ENCODE peak calls at places on chromosomes 13 and 19, in nine cellular contexts. One of them, this sample, is unnamed.
A peak's percentile ranks its signal among the peaks of the same experiment; 100 is the strongest.

GRCh38 chr13:64158910-64159309 is 2743.3 kb upstream of the PCDH20 start:
- DNase-seq in heart right ventricle: no peak
- DNase-seq in breast epithelium: no peak
- DNase-seq in thoracic aorta: no peak
- DNase-seq in Peyer's patch: no peak
- DNase-seq in endodermal cell: no peak
- DNase-seq in CD8-positive, alpha-beta T cell: no peak
- DNase-seq in PC-3: peak; percentile 3
- DNase-seq in IMR-90: peak; percentile 41
- DNase-seq in this sample: no peak

GRCh38 chr19:12899891-12900518 is 9.0 kb downstream of the GCDH start:
- DNase-seq in heart right ventricle: no peak
- DNase-seq in breast epithelium: no peak
- DNase-seq in thoracic aorta: no peak
- DNase-seq in Peyer's patch: no peak
- DNase-seq in endodermal cell: no peak
- DNase-seq in CD8-positive, alpha-beta T cell: no peak
- DNase-seq in PC-3: no peak
- DNase-seq in IMR-90: no peak
- DNase-seq in this sample: no peak

GRCh38 chr13:31020996-31021395 is 88.5 kb downstream of the TEX26 start:
- DNase-seq in heart right ventricle: no peak
- DNase-seq in breast epithelium: no peak
- DNase-seq in thoracic aorta: no peak
- DNase-seq in Peyer's patch: no peak
- DNase-seq in endodermal cell: no peak
- DNase-seq in CD8-positive, alpha-beta T cell: no peak
- DNase-seq in PC-3: no peak
- DNase-seq in IMR-90: no peak
- DNase-seq in this sample: no peak

GRCh38 chr13:36345438-36346221 is 564 bp downstream of the SPART start:
- DNase-seq in heart right ventricle: peak; percentile 30
- DNase-seq in breast epithelium: no peak
- DNase-seq in thoracic aorta: peak; percentile 40
- DNase-seq in Peyer's patch: peak; percentile 42
- DNase-seq in endodermal cell: peak; percentile 91
- DNase-seq in CD8-positive, alpha-beta T cell: peak; percentile 16
- DNase-seq in PC-3: no peak
- DNase-seq in IMR-90: peak; percentile 92
- DNase-seq in this sample: peak; percentile 85

GRCh38 chr13:100125946-100126345 is 37.1 kb downstream of the PCCA start:
- DNase-seq in heart right ventricle: no peak
- DNase-seq in breast epithelium: no peak
- DNase-seq in thoracic aorta: no peak
- DNase-seq in Peyer's patch: no peak
- DNase-seq in endodermal cell: no peak
- DNase-seq in CD8-positive, alpha-beta T cell: no peak
- DNase-seq in PC-3: peak; percentile 36
- DNase-seq in IMR-90: no peak
- DNase-seq in this sample: no peak

GRCh38 chr19:28887920-28888618 is 324.9 kb downstream of the UQCRFS1 start:
- DNase-seq in heart right ventricle: peak; percentile 30
- DNase-seq in breast epithelium: no peak
- DNase-seq in thoracic aorta: no peak
- DNase-seq in Peyer's patch: no peak
- DNase-seq in endodermal cell: peak; percentile 80
- DNase-seq in CD8-positive, alpha-beta T cell: no peak
- DNase-seq in PC-3: no peak
- DNase-seq in IMR-90: no peak
- DNase-seq in this sample: no peak

GRCh38 chr13:36428083-36428482 is 4.2 kb upstream of the CCNA1 start:
- DNase-seq in heart right ventricle: no peak
- DNase-seq in breast epithelium: no peak
- DNase-seq in thoracic aorta: no peak
- DNase-seq in Peyer's patch: no peak
- DNase-seq in endodermal cell: no peak
- DNase-seq in CD8-positive, alpha-beta T cell: no peak
- DNase-seq in PC-3: peak; percentile 91
- DNase-seq in IMR-90: no peak
- DNase-seq in this sample: no peak

GRCh38 chr13:85582890-85583289 is 216.3 kb downstream of the SLITRK6 start:
- DNase-seq in heart right ventricle: no peak
- DNase-seq in breast epithelium: no peak
- DNase-seq in thoracic aorta: no peak
- DNase-seq in Peyer's patch: no peak
- DNase-seq in endodermal cell: no peak
- DNase-seq in CD8-positive, alpha-beta T cell: no peak
- DNase-seq in PC-3: peak; percentile 87
- DNase-seq in IMR-90: peak; percentile 28
- DNase-seq in this sample: no peak

GRCh38 chr13:30804474-30804873 is 69.1 kb downstream of the ALOX5AP start:
- DNase-seq in heart right ventricle: no peak
- DNase-seq in breast epithelium: no peak
- DNase-seq in thoracic aorta: no peak
- DNase-seq in Peyer's patch: no peak
- DNase-seq in endodermal cell: no peak
- DNase-seq in CD8-positive, alpha-beta T cell: no peak
- DNase-seq in PC-3: no peak
- DNase-seq in IMR-90: no peak
- DNase-seq in this sample: no peak

GRCh38 chr13:77470986-77471385 is 64.5 kb upstream of the SCEL start:
- DNase-seq in heart right ventricle: no peak
- DNase-seq in breast epithelium: no peak
- DNase-seq in thoracic aorta: no peak
- DNase-seq in Peyer's patch: no peak
- DNase-seq in endodermal cell: no peak
- DNase-seq in CD8-positive, alpha-beta T cell: no peak
- DNase-seq in PC-3: no peak
- DNase-seq in IMR-90: no peak
- DNase-seq in this sample: no peak

GRCh38 chr13:29956771-29957170 is 106.4 kb upstream of the UBL3 start:
- DNase-seq in heart right ventricle: no peak
- DNase-seq in breast epithelium: no peak
- DNase-seq in thoracic aorta: no peak
- DNase-seq in Peyer's patch: no peak
- DNase-seq in endodermal cell: no peak
- DNase-seq in CD8-positive, alpha-beta T cell: no peak
- DNase-seq in PC-3: no peak
- DNase-seq in IMR-90: no peak
- DNase-seq in this sample: no peak

GRCh38 chr19:18644144-18645034 is 7.6 kb downstream of the KLHL26 start:
- DNase-seq in heart right ventricle: no peak
- DNase-seq in breast epithelium: no peak
- DNase-seq in thoracic aorta: no peak
- DNase-seq in Peyer's patch: no peak
- DNase-seq in endodermal cell: no peak
- DNase-seq in CD8-positive, alpha-beta T cell: no peak
- DNase-seq in PC-3: no peak
- DNase-seq in IMR-90: no peak
- DNase-seq in this sample: peak; percentile 75

GRCh38 chr19:46441775-46442332 is 13.1 kb upstream of the PNMA8C start:
- DNase-seq in heart right ventricle: no peak
- DNase-seq in breast epithelium: no peak
- DNase-seq in thoracic aorta: no peak
- DNase-seq in Peyer's patch: no peak
- DNase-seq in endodermal cell: no peak
- DNase-seq in CD8-positive, alpha-beta T cell: no peak
- DNase-seq in PC-3: no peak
- DNase-seq in IMR-90: no peak
- DNase-seq in this sample: no peak

GRCh38 chr13:99341969-99342722 is 34.9 kb upstream of the GPR183 start:
- DNase-seq in heart right ventricle: no peak
- DNase-seq in breast epithelium: no peak
- DNase-seq in thoracic aorta: no peak
- DNase-seq in Peyer's patch: no peak
- DNase-seq in endodermal cell: no peak
- DNase-seq in CD8-positive, alpha-beta T cell: no peak
- DNase-seq in PC-3: no peak
- DNase-seq in IMR-90: no peak
- DNase-seq in this sample: no peak

GRCh38 chr19:5338661-5339469 is 1.7 kb downstream of the PTPRS start:
- DNase-seq in heart right ventricle: no peak
- DNase-seq in breast epithelium: no peak
- DNase-seq in thoracic aorta: no peak
- DNase-seq in Peyer's patch: no peak
- DNase-seq in endodermal cell: peak; percentile 82
- DNase-seq in CD8-positive, alpha-beta T cell: no peak
- DNase-seq in PC-3: no peak
- DNase-seq in IMR-90: no peak
- DNase-seq in this sample: no peak

GRCh38 chr19:37983153-37983552 is 76.1 kb downstream of the SIPA1L3 start:
- DNase-seq in heart right ventricle: no peak
- DNase-seq in breast epithelium: no peak
- DNase-seq in thoracic aorta: no peak
- DNase-seq in Peyer's patch: no peak
- DNase-seq in endodermal cell: no peak
- DNase-seq in CD8-positive, alpha-beta T cell: no peak
- DNase-seq in PC-3: no peak
- DNase-seq in IMR-90: peak; percentile 52
- DNase-seq in this sample: no peak

GRCh38 chr19:12797141-12797587 is 4.4 kb downstream of the PRDX2 start:
- DNase-seq in heart right ventricle: no peak
- DNase-seq in breast epithelium: no peak
- DNase-seq in thoracic aorta: no peak
- DNase-seq in Peyer's patch: no peak
- DNase-seq in endodermal cell: no peak
- DNase-seq in CD8-positive, alpha-beta T cell: no peak
- DNase-seq in PC-3: no peak
- DNase-seq in IMR-90: no peak
- DNase-seq in this sample: no peak

GRCh38 chr13:99528547-99528946 is 27.3 kb downstream of the TM9SF2 start:
- DNase-seq in heart right ventricle: no peak
- DNase-seq in breast epithelium: no peak
- DNase-seq in thoracic aorta: no peak
- DNase-seq in Peyer's patch: no peak
- DNase-seq in endodermal cell: no peak
- DNase-seq in CD8-positive, alpha-beta T cell: no peak
- DNase-seq in PC-3: peak; percentile 25
- DNase-seq in IMR-90: no peak
- DNase-seq in this sample: no peak

GRCh38 chr19:29325241-29325975 is 112.5 kb upstream of the UQCRFS1 start:
- DNase-seq in heart right ventricle: no peak
- DNase-seq in breast epithelium: no peak
- DNase-seq in thoracic aorta: no peak
- DNase-seq in Peyer's patch: no peak
- DNase-seq in endodermal cell: no peak
- DNase-seq in CD8-positive, alpha-beta T cell: no peak
- DNase-seq in PC-3: no peak
- DNase-seq in IMR-90: no peak
- DNase-seq in this sample: peak; percentile 28

GRCh38 chr19:1845642-1846041 is 2.6 kb downstream of the REXO1 start:
- DNase-seq in heart right ventricle: no peak
- DNase-seq in breast epithelium: no peak
- DNase-seq in thoracic aorta: no peak
- DNase-seq in Peyer's patch: no peak
- DNase-seq in endodermal cell: no peak
- DNase-seq in CD8-positive, alpha-beta T cell: no peak
- DNase-seq in PC-3: no peak
- DNase-seq in IMR-90: no peak
- DNase-seq in this sample: no peak

GRCh38 chr19:1847348-1847683 is 967 bp downstream of the REXO1 start:
- DNase-seq in heart right ventricle: no peak
- DNase-seq in breast epithelium: no peak
- DNase-seq in thoracic aorta: no peak
- DNase-seq in Peyer's patch: no peak
- DNase-seq in endodermal cell: no peak
- DNase-seq in CD8-positive, alpha-beta T cell: no peak
- DNase-seq in PC-3: no peak
- DNase-seq in IMR-90: no peak
- DNase-seq in this sample: no peak

GRCh38 chr19:1844536-1845515 is 3.5 kb downstream of the REXO1 start:
- DNase-seq in heart right ventricle: no peak
- DNase-seq in breast epithelium: no peak
- DNase-seq in thoracic aorta: no peak
- DNase-seq in Peyer's patch: no peak
- DNase-seq in endodermal cell: no peak
- DNase-seq in CD8-positive, alpha-beta T cell: no peak
- DNase-seq in PC-3: no peak
- DNase-seq in IMR-90: no peak
- DNase-seq in this sample: no peak

GRCh38 chr19:1847684-1848398 is 442 bp downstream of the REXO1 start:
- DNase-seq in heart right ventricle: no peak
- DNase-seq in breast epithelium: no peak
- DNase-seq in thoracic aorta: no peak
- DNase-seq in Peyer's patch: no peak
- DNase-seq in endodermal cell: peak; percentile 80
- DNase-seq in CD8-positive, alpha-beta T cell: no peak
- DNase-seq in PC-3: peak; percentile 25
- DNase-seq in IMR-90: peak; percentile 40
- DNase-seq in this sample: no peak

GRCh38 chr19:1846517-1847205 is 1.6 kb downstream of the REXO1 start:
- DNase-seq in heart right ventricle: no peak
- DNase-seq in breast epithelium: no peak
- DNase-seq in thoracic aorta: no peak
- DNase-seq in Peyer's patch: no peak
- DNase-seq in endodermal cell: no peak
- DNase-seq in CD8-positive, alpha-beta T cell: no peak
- DNase-seq in PC-3: no peak
- DNase-seq in IMR-90: no peak
- DNase-seq in this sample: no peak
- H3K4me3 ChIP-seq in heart right ventricle: peak overlapping the region; percentile 96
- H3K4me3 ChIP-seq in breast epithelium: peak overlapping the region; percentile 100
- H3K4me3 ChIP-seq in thoracic aorta: peak overlapping the region; percentile 92
- H3K4me3 ChIP-seq in Peyer's patch: peak overlapping the region; percentile 100
- H3K4me3 ChIP-seq in endodermal cell: peak overlapping the region; percentile 89
- H3K4me3 ChIP-seq in CD8-positive, alpha-beta T cell: peak overlapping the region; percentile 86
- H3K4me3 ChIP-seq in PC-3: peak overlapping the region; percentile 86
- H3K4me3 ChIP-seq in IMR-90: peak overlapping the region; percentile 100
- H3K4me3 ChIP-seq in this sample: peak overlapping the region; percentile 98

GRCh38 chr19:52735734-52736133 is 890 bp upstream of the ZNF611 start:
- DNase-seq in heart right ventricle: peak; percentile 76
- DNase-seq in breast epithelium: peak; percentile 67
- DNase-seq in thoracic aorta: no peak
- DNase-seq in Peyer's patch: no peak
- DNase-seq in endodermal cell: peak; percentile 95
- DNase-seq in CD8-positive, alpha-beta T cell: no peak
- DNase-seq in PC-3: peak; percentile 69
- DNase-seq in IMR-90: no peak
- DNase-seq in this sample: peak; percentile 77
- H3K27ac ChIP-seq in heart right ventricle: peak overlapping the region; percentile 96
- H3K27ac ChIP-seq in breast epithelium: peak overlapping the region; percentile 89
- H3K27ac ChIP-seq in thoracic aorta: peak overlapping the region; percentile 84
- H3K27ac ChIP-seq in Peyer's patch: peak overlapping the region; percentile 80
- H3K27ac ChIP-seq in endodermal cell: peak overlapping the region; percentile 92
- H3K27ac ChIP-seq in CD8-positive, alpha-beta T cell: peak overlapping the region; percentile 27
- H3K27ac ChIP-seq in PC-3: peak overlapping the region; percentile 29
- H3K27ac ChIP-seq in IMR-90: no peak overlapping the region
- H3K27ac ChIP-seq in this sample: peak overlapping the region; percentile 73

GRCh38 chr19:44582581-44583265 is 30.6 kb upstream of the IGSF23 start:
- DNase-seq in heart right ventricle: peak; percentile 31
- DNase-seq in breast epithelium: no peak
- DNase-seq in thoracic aorta: no peak
- DNase-seq in Peyer's patch: no peak
- DNase-seq in endodermal cell: peak; percentile 93
- DNase-seq in CD8-positive, alpha-beta T cell: no peak
- DNase-seq in PC-3: peak; percentile 37
- DNase-seq in IMR-90: no peak
- DNase-seq in this sample: no peak
- TF ChIP-seq CTCF in heart right ventricle: peak; percentile 56
- TF ChIP-seq CTCF in breast epithelium: peak; percentile 13
- TF ChIP-seq CTCF in thoracic aorta: peak; percentile 11
- TF ChIP-seq CTCF in Peyer's patch: no peak
- TF ChIP-seq CTCF in endodermal cell: peak; percentile 96
- TF ChIP-seq CTCF in CD8-positive, alpha-beta T cell: no peak
- TF ChIP-seq CTCF in PC-3: peak; percentile 59
- TF ChIP-seq CTCF in IMR-90: peak; percentile 45
- TF ChIP-seq CTCF in this sample: no peak

GRCh38 chr13:23357349-23357748 is 76.2 kb downstream of the SACS start:
- DNase-seq in heart right ventricle: no peak
- DNase-seq in breast epithelium: no peak
- DNase-seq in thoracic aorta: no peak
- DNase-seq in Peyer's patch: no peak
- DNase-seq in endodermal cell: no peak
- DNase-seq in CD8-positive, alpha-beta T cell: no peak
- DNase-seq in PC-3: no peak
- DNase-seq in IMR-90: no peak
- DNase-seq in this sample: no peak
- H3K4me3 ChIP-seq in heart right ventricle: no peak overlapping the region
- H3K4me3 ChIP-seq in breast epithelium: no peak overlapping the region
- H3K4me3 ChIP-seq in thoracic aorta: no peak overlapping the region
- H3K4me3 ChIP-seq in Peyer's patch: no peak overlapping the region
- H3K4me3 ChIP-seq in endodermal cell: no peak overlapping the region
- H3K4me3 ChIP-seq in CD8-positive, alpha-beta T cell: no peak overlapping the region
- H3K4me3 ChIP-seq in PC-3: no peak overlapping the region
- H3K4me3 ChIP-seq in IMR-90: no peak overlapping the region
- H3K4me3 ChIP-seq in this sample: no peak overlapping the region